ENCODE peak calls at places on chromosomes 6 and 20, in eight cellular contexts. J, H, Y, D, K, L, F and A are unnamed samples.

GRCh38 chr20:24470031-24470781 is 777 bp downstream of the SYNDIG1 start:
- DNase-seq in J (no peak), H (no peak), Y (no peak), D (no peak), K (no peak), L (no peak), F (no peak), A (no peak)

GRCh38 chr6:32692019-32692418 is 25.6 kb upstream of the HLA-DQB1 start:
- DNase-seq in J (peak; percentile 80), H (no peak), Y (peak; percentile 17), D (no peak), K (peak; percentile 44), L (peak; percentile 33), F (peak; percentile 53), A (peak; percentile 5)

GRCh38 chr20:33687370-33687915 is 1.3 kb upstream of the E2F1 start:
- DNase-seq in J (no peak), H (no peak), Y (no peak), D (no peak), K (no peak), L (no peak), F (no peak), A (no peak)

GRCh38 chr6:28898710-28898965 is 25.1 kb downstream of the TRIM27 start:
- DNase-seq in J (no peak), H (no peak), Y (no peak), D (no peak), K (no peak), L (no peak), F (no peak), A (no peak)

GRCh38 chr6:74087898-74088297 is 391.9 kb downstream of the CD109 start:
- DNase-seq in J (no peak), H (no peak), Y (no peak), D (no peak), K (no peak), L (no peak), F (no peak), A (no peak)

GRCh38 chr6:132812756-132813172 is 1.6 kb upstream of the RPS12 start:
- DNase-seq in J (no peak), H (no peak), Y (no peak), D (no peak), K (no peak), L (no peak), F (no peak), A (no peak)

GRCh38 chr6:106510090-106510970 is 119.0 kb downstream of the RTN4IP1 start:
- DNase-seq in J (peak; percentile 81), H (no peak), Y (no peak), D (no peak), K (peak; percentile 65), L (peak; percentile 60), F (peak; percentile 72), A (peak; percentile 65)

GRCh38 chr6:137852346-137852745 is 14.7 kb upstream of the TNFAIP3 start:
- DNase-seq in J (no peak), H (no peak), Y (no peak), D (no peak), K (no peak), L (no peak), F (no peak), A (no peak)

GRCh38 chr6:150567823-150568383 is 31.8 kb upstream of the PLEKHG1 start:
- DNase-seq in J (no peak), H (no peak), Y (no peak), D (no peak), K (no peak), L (no peak), F (no peak), A (no peak)

GRCh38 chr20:12596863-12597262 is 411.9 kb upstream of the SPTLC3 start:
- DNase-seq in J (no peak), H (no peak), Y (no peak), D (no peak), K (no peak), L (no peak), F (no peak), A (no peak)

GRCh38 chr6:43630980-43631619 is 2.0 kb upstream of the GTPBP2 start:
- DNase-seq in J (no peak), H (no peak), Y (no peak), D (no peak), K (no peak), L (no peak), F (no peak), A (no peak)

GRCh38 chr6:156807028-156807427 is 29.9 kb downstream of the ARID1B start:
- DNase-seq in J (no peak), H (no peak), Y (no peak), D (no peak), K (no peak), L (no peak), F (no peak), A (no peak)

GRCh38 chr20:35355372-35355771 is 56.4 kb downstream of the UQCC1 start:
- DNase-seq in J (no peak), H (no peak), Y (no peak), D (no peak), K (no peak), L (no peak), F (no peak), A (no peak)

GRCh38 chr6:30617565-30618269 is at the start of gene MRPS18B:
- DNase-seq in J (peak; percentile 100), H (peak; percentile 88), Y (peak; percentile 97), D (peak; percentile 98), K (peak; percentile 97), L (peak; percentile 98), F (peak; percentile 86), A (peak; percentile 99)

GRCh38 chr20:53574259-53574789 is 19.3 kb downstream of the ZNF217 start:
- DNase-seq in J (no peak), H (no peak), Y (no peak), D (no peak), K (no peak), L (no peak), F (no peak), A (no peak)

GRCh38 chr6:118567974-118568373 is 19.9 kb downstream of the PLN start:
- DNase-seq in J (no peak), H (no peak), Y (no peak), D (no peak), K (no peak), L (no peak), F (no peak), A (no peak)

GRCh38 chr20:674936-675452 is 608 bp downstream of the SCRT2 start:
- DNase-seq in J (no peak), H (no peak), Y (no peak), D (no peak), K (no peak), L (no peak), F (no peak), A (no peak)

GRCh38 chr20:37007898-37008649 is 56.6 kb upstream of the SAMHD1 start:
- DNase-seq in J (peak; percentile 58), H (no peak), Y (no peak), D (peak; percentile 18), K (peak; percentile 24), L (no peak), F (peak; percentile 63), A (no peak)

GRCh38 chr20:4384961-4385360 is 336.7 kb upstream of the PRND start:
- DNase-seq in J (no peak), H (no peak), Y (no peak), D (no peak), K (no peak), L (no peak), F (no peak), A (no peak)

GRCh38 chr6:52603000-52603795 is 26.3 kb upstream of the TRAM2 start:
- DNase-seq in J (no peak), H (no peak), Y (no peak), D (peak; percentile 70), K (no peak), L (no peak), F (no peak), A (no peak)

GRCh38 chr20:4569092-4569491 is 152.6 kb upstream of the PRND start:
- DNase-seq in J (no peak), H (no peak), Y (no peak), D (no peak), K (no peak), L (no peak), F (no peak), A (no peak)

GRCh38 chr6:48101277-48101676 is 9.7 kb downstream of the PTCHD4 start:
- DNase-seq in J (no peak), H (no peak), Y (no peak), D (no peak), K (no peak), L (no peak), F (peak; percentile 8), A (no peak)